ENCODE peak calls at places on chromosomes 12 and 14, in nine cellular contexts. O is upper lobe of right lung, U is heart left ventricle, B is right atrium auricular region, X is HL-60, Z is IMR-90, C is tibial artery, J is psoas muscle, E is dorsolateral prefrontal cortex. H is an unnamed sample.

GRCh38 chr14:38716871-38717270 is 386.2 kb downstream of the SEC23A start:
- DNase-seq in O (no peak), U (no peak), B (no peak), X (no peak), Z (no peak), C (no peak), J (no peak), E (peak; percentile 33), H (no peak)

GRCh38 chr14:67764496-67764895 is 51.9 kb downstream of the ZFYVE26 start:
- DNase-seq in O (no peak), U (no peak), B (no peak), X (no peak), Z (no peak), C (no peak), J (no peak), E (no peak), H (no peak)

GRCh38 chr14:104864267-104865068 is 600 bp upstream of the CEP170B start:
- DNase-seq in O (peak; percentile 88), U (peak; percentile 20), B (no peak), X (no peak), Z (no peak), C (no peak), J (peak; percentile 31), E (no peak), H (peak; percentile 55)

GRCh38 chr14:63770187-63770807 is 42.4 kb upstream of the SGPP1 start:
- DNase-seq in O (no peak), U (peak; percentile 26), B (no peak), X (peak; percentile 42), Z (peak; percentile 62), C (peak; percentile 42), J (no peak), E (no peak), H (peak; percentile 82)

GRCh38 chr12:95402096-95402495 is 71.9 kb upstream of the METAP2 start:
- DNase-seq in O (no peak), U (no peak), B (no peak), X (no peak), Z (no peak), C (no peak), J (no peak), E (no peak), H (no peak)

GRCh38 chr12:123024819-123025391 is 44.4 kb downstream of the ARL6IP4 start:
- DNase-seq in O (peak; percentile 15), U (no peak), B (no peak), X (no peak), Z (peak; percentile 55), C (no peak), J (no peak), E (no peak), H (no peak)

GRCh38 chr12:11967356-11968040 is 103.2 kb upstream of the BCL2L14 start:
- DNase-seq in O (no peak), U (no peak), B (no peak), X (no peak), Z (no peak), C (no peak), J (no peak), E (peak; percentile 48), H (no peak)

GRCh38 chr14:101761881-101762529 is 496 bp downstream of the PPP2R5C start:
- DNase-seq in O (peak; percentile 82), U (peak; percentile 48), B (no peak), X (no peak), Z (no peak), C (no peak), J (no peak), E (no peak), H (peak; percentile 70)

GRCh38 chr14:23269193-23269592 is 16.7 kb downstream of the HOMEZ start:
- DNase-seq in O (no peak), U (no peak), B (no peak), X (no peak), Z (no peak), C (no peak), J (no peak), E (no peak), H (no peak)

GRCh38 chr12:56629459-56630179 is 507 bp downstream of the BAZ2A start:
- DNase-seq in O (peak; percentile 72), U (peak; percentile 34), B (no peak), X (no peak), Z (no peak), C (no peak), J (peak; percentile 38), E (no peak), H (no peak)

GRCh38 chr12:86600664-86601231 is 344.6 kb upstream of the MGAT4C start:
- DNase-seq in O (peak; percentile 53), U (no peak), B (no peak), X (no peak), Z (no peak), C (no peak), J (peak; percentile 8), E (no peak), H (no peak)
- H3K27ac ChIP-seq in O (no peak overlapping the region), U (no peak overlapping the region), B (no peak overlapping the region), X (no peak overlapping the region), Z (no peak overlapping the region), C (no peak overlapping the region), J (no peak overlapping the region), E (no peak overlapping the region), H (no peak overlapping the region)

GRCh38 chr14:76564471-76565119 is 188.7 kb downstream of the ESRRB start:
- DNase-seq in O (no peak), U (no peak), B (no peak), X (no peak), Z (no peak), C (no peak), J (no peak), E (no peak), H (no peak)
- TF ChIP-seq CTCF in O (no peak), U (no peak), B (no peak), X (no peak), Z (no peak), C (no peak), J (no peak), E (no peak), H (no peak)

GRCh38 chr14:77574446-77575125 is 41.9 kb downstream of the SPTLC2 start:
- DNase-seq in O (no peak), U (no peak), B (no peak), X (no peak), Z (peak; percentile 76), C (no peak), J (no peak), E (no peak), H (no peak)

GRCh38 chr14:77570706-77571293 is 45.6 kb downstream of the SPTLC2 start:
- DNase-seq in O (no peak), U (no peak), B (no peak), X (no peak), Z (no peak), C (no peak), J (no peak), E (no peak), H (no peak)

GRCh38 chr14:77579065-77579464 is 37.4 kb downstream of the SPTLC2 start:
- DNase-seq in O (no peak), U (no peak), B (no peak), X (no peak), Z (peak; percentile 54), C (no peak), J (no peak), E (no peak), H (no peak)

GRCh38 chr14:77579760-77580159 is 36.7 kb downstream of the SPTLC2 start:
- DNase-seq in O (no peak), U (no peak), B (no peak), X (no peak), Z (no peak), C (no peak), J (no peak), E (no peak), H (no peak)

GRCh38 chr14:77573964-77574363 is 42.5 kb downstream of the SPTLC2 start:
- DNase-seq in O (no peak), U (no peak), B (no peak), X (no peak), Z (no peak), C (no peak), J (no peak), E (no peak), H (no peak)
- H3K27ac ChIP-seq in O (no peak overlapping the region), U (no peak overlapping the region), B (no peak overlapping the region), X (no peak overlapping the region), Z (peak overlapping the region; percentile 62), C (no peak overlapping the region), J (no peak overlapping the region), E (peak overlapping the region; percentile 86), H (no peak overlapping the region)

GRCh38 chr12:51971679-51972423 is 20.4 kb downstream of the ACVR1B start:
- DNase-seq in O (no peak), U (no peak), B (no peak), X (peak; percentile 39), Z (no peak), C (no peak), J (no peak), E (no peak), H (no peak)

GRCh38 chr12:51972424-51972812 is 20.9 kb downstream of the ACVR1B start:
- DNase-seq in O (no peak), U (no peak), B (no peak), X (peak; percentile 77), Z (no peak), C (no peak), J (no peak), E (no peak), H (no peak)

GRCh38 chr12:51969643-51970042 is 18.1 kb downstream of the ACVR1B start:
- DNase-seq in O (no peak), U (no peak), B (no peak), X (no peak), Z (no peak), C (no peak), J (no peak), E (no peak), H (no peak)

GRCh38 chr12:51972849-51973273 is 21.4 kb downstream of the ACVR1B start:
- DNase-seq in O (peak; percentile 87), U (no peak), B (peak; percentile 75), X (peak; percentile 96), Z (peak; percentile 73), C (peak; percentile 72), J (peak; percentile 36), E (no peak), H (peak; percentile 47)

GRCh38 chr12:51970904-51971646 is 19.6 kb downstream of the ACVR1B start:
- DNase-seq in O (no peak), U (no peak), B (no peak), X (no peak), Z (peak; percentile 80), C (no peak), J (no peak), E (no peak), H (no peak)
- TF ChIP-seq CTCF in O (peak; percentile 49), U (no peak), B (no peak), X (no peak), Z (peak; percentile 62), C (no peak), J (peak; percentile 19), E (no peak), H (no peak)